ENCODE peak calls at places on chromosomes 2 and 18, in four cellular contexts. L is spleen, G is endothelial cell of umbilical vein, W is HCT116. K is an unnamed sample.

GRCh38 chr2:229901819-229902218 is 20.0 kb downstream of the TRIP12 start:
- DNase-seq in L (no peak), G (peak; percentile 43), W (peak; percentile 73), K (no peak)

GRCh38 chr2:47307066-47307465 is 95.9 kb upstream of the MSH2 start:
- DNase-seq in L (peak; percentile 6), G (peak; percentile 7), W (no peak), K (no peak)

GRCh38 chr2:16069933-16070647 is 129.7 kb downstream of the MYCN start:
- DNase-seq in L (no peak), G (no peak), W (no peak), K (no peak)

GRCh38 chr2:128306081-128306930 is 12.4 kb downstream of the HS6ST1 start:
- DNase-seq in L (no peak), G (no peak), W (no peak), K (no peak)

GRCh38 chr2:119429225-119430000 is 2.2 kb upstream of the TMEM37 start:
- DNase-seq in L (no peak), G (no peak), W (no peak), K (no peak)

GRCh38 chr2:170288859-170289258 is 110.9 kb downstream of the MYO3B start:
- DNase-seq in L (no peak), G (no peak), W (no peak), K (no peak)

GRCh38 chr2:212842544-212843185 is 304.1 kb upstream of the ERBB4 start:
- DNase-seq in L (no peak), G (peak; percentile 14), W (no peak), K (no peak)

GRCh38 chr2:203562283-203562682 is 27.2 kb upstream of the RAPH1 start:
- DNase-seq in L (no peak), G (no peak), W (no peak), K (no peak)

GRCh38 chr18:79867666-79868065 is 69.9 kb downstream of the KCNG2 start:
- DNase-seq in L (peak; percentile 48), G (no peak), W (no peak), K (no peak)

GRCh38 chr2:20916604-20917286 is 93.8 kb upstream of the LDAH start:
- DNase-seq in L (no peak), G (peak; percentile 20), W (no peak), K (peak; percentile 70)

GRCh38 chr18:78659748-78660147 is 319.9 kb upstream of the SALL3 start:
- DNase-seq in L (no peak), G (no peak), W (no peak), K (no peak)

GRCh38 chr2:156399950-156400703 is 36.1 kb upstream of the GPD2 start:
- DNase-seq in L (peak; percentile 93), G (no peak), W (peak; percentile 68), K (no peak)
- TF ChIP-seq POLR2AphosphoS5 in L (peak; percentile 75), G (no peak), W (peak; percentile 30), K (peak; percentile 27)

GRCh38 chr18:34858188-34858587 is 148.1 kb downstream of the DTNA start:
- DNase-seq in L (no peak), G (no peak), W (no peak), K (no peak)

GRCh38 chr18:34864836-34865497 is 154.9 kb downstream of the DTNA start:
- DNase-seq in L (no peak), G (no peak), W (no peak), K (no peak)

GRCh38 chr18:34866310-34866709 is 156.2 kb downstream of the DTNA start:
- DNase-seq in L (no peak), G (no peak), W (no peak), K (no peak)

GRCh38 chr18:34866739-34867138 is 156.6 kb downstream of the DTNA start:
- DNase-seq in L (no peak), G (peak; percentile 21), W (no peak), K (no peak)

DNA sequence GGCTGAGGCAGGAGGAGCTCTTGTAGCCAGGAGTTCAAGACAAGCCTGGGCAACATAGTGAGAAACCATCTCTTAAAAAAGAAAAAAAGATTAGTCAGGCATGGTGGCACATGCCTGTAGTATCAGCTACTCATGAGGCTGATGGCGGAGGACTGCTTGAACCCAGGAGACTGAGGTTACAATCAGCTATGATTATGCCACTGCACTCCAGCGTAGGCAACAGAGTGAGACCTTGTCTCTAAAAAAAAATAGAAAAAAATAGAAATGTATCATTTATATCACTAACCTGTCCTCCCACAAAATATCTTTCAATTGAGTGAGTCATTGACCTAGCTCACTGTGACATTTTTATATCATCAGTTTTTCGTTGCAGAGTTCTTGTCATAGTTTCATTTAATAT is 152.5 kb downstream of the DTNA start:
- DNase-seq in L (no peak), G (no peak), W (no peak), K (no peak)
- TF ChIP-seq POLR2AphosphoS5 in L (no peak), G (no peak), W (no peak), K (no peak)

GRCh38 chr2:37713258-37713700 is 41.8 kb upstream of the CDC42EP3 start:
- DNase-seq in L (no peak), G (no peak), W (no peak), K (no peak)
- TF ChIP-seq POLR2AphosphoS5 in L (no peak), G (no peak), W (no peak), K (no peak)

GRCh38 chr18:49617846-49618245 is 56.0 kb downstream of the LIPG start:
- DNase-seq in L (no peak), G (no peak), W (no peak), K (peak; percentile 70)
- TF ChIP-seq POLR2AphosphoS5 in L (no peak), G (no peak), W (no peak), K (no peak)

DNA sequence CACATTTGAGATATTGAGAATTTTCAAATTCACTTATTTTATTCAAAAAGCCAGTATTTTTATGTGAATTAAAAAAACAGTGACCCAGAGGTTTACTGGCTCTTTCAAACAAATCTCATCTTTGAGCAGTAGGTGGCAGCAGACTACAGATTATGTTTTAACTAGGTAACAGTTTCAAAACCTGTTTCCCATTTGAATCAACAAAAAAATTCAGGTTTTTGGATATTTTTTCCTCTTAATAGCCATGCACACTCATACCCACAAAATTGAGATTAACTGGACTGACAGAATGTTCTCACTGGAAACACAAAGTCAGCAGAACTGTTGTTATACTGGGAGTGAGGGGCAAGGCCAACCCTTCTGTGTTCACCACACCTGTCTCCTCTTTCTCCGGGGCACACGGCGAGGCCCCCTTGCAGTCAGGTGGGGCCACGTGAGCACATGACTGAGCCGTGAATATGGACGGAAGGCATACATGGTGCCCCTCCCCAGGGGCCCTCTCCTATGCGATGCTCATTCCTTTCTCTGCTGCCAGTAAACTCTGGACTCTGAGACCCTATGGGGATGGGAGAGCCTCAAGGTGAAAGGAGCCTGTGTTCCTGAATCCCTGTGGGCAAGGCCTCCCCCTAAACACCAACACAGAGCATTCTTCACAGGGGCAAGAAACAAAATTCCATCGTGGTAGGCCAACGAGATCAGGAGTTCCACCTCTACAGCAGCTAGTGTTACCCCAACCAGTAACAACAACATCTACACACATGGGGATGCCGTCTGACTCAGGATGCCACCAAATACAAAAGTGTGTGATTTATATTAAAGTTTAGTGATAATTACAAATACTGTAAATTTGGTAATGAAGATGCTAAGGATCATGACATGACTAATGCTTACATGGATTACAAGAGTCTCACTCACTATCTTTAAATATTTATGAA is 80.4 kb downstream of the LPIN2 start:
- DNase-seq in L (no peak), G (peak; percentile 64), W (peak; percentile 34), K (peak; percentile 75)
- TF ChIP-seq POLR2AphosphoS5 in L (peak; percentile 22), G (no peak), W (no peak), K (no peak)

GRCh38 chr2:11688222-11689069 is 18.5 kb upstream of the NTSR2 start:
- DNase-seq in L (peak; percentile 92), G (peak; percentile 84), W (peak; percentile 61), K (no peak)
- TF ChIP-seq POLR2AphosphoS5 in L (peak; percentile 50), G (no peak), W (peak; percentile 25), K (peak; percentile 57)

DNA sequence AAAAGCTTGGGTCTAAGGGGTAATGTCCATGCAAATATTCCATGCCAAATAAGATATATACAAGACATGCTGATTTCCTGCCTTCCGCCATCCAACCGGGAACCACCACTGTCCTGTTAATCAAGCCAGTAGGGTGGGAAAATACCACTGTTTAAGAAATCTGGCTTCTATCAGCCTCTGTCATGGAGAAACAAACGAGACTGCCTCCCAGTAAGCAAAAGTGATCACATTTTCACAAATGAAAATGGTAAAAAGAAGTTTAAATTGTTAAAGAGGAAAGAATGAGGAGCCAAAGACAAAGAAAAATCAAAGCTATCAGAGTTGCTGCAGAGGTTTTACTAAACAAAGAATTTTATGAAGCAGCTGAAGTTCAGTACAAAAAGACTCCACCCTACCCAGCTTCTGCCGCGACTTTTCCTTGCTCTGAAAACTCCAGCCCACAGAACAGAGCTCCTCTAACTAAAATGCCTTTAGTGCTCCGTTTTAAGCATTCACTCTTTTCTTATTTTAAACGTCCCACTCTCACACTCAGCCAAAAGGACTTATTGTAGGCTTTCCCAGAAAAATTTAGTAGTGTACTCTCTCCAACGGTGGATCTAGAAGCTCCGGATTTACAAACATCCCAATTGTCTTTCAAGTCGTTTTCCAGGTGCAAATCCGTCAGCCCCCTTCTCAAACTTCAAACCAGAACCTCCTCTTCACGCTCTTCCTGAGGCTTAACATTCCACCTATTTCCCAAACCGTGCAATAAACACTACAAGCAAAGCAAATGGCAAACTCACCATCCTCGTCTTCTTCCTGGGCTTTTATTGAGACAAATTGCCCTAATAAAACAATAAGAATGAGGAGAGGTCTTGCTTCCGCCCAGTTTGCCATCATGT is 595 bp downstream of the COL5A2 start:
- DNase-seq in L (no peak), G (peak; percentile 78), W (no peak), K (no peak)
- TF ChIP-seq POLR2AphosphoS5 in L (no peak), G (no peak), W (no peak), K (peak; percentile 63)

DNA sequence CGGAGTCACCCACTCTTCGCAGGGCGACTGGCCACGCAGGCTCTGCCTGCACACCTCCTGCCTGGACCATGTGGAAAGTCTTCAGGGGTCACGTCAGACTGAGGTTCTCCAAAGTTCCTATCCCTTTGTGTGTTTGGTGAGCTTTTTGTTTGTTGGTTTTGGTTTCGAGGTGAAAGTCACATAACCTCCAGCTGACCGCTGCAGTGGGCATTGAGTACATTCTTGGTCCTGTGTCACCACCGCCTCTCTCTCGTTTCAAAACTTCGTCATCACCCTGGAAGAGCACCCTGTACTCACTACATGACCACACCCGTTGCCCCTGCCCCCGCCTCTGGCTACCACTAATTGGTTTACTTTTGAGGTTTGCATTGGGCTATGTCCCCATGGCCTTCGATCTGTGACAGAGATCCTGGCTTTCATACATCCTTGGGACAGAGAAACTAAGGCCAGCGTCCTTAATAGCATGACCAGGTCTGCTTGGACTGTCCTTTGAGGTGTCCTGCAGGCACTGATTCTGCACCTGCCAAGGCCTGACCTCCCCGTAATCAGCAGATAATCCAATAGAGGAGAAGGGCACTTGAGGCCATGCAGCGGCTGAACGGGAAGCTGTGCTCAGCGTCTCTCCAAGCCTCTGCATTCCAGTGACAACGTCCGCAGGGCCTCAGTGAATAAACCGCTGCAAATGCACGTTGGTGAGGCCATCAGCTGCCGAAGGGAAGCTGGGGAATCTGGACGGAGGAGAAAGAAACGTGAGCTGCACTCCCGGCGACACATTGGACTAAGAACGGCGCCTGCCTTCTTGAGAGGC is 46.8 kb downstream of the SH3BP4 start:
- DNase-seq in L (no peak), G (no peak), W (no peak), K (no peak)
- TF ChIP-seq POLR2AphosphoS5 in L (no peak), G (no peak), W (no peak), K (no peak)

GRCh38 chr2:143594745-143595144 is 465.5 kb downstream of the ARHGAP15 start:
- DNase-seq in L (no peak), G (no peak), W (no peak), K (no peak)
- TF ChIP-seq POLR2AphosphoS5 in L (no peak), G (no peak), W (no peak), K (no peak)